ENCODE peak calls at places on chromosomes 5 and 9, in seven cellular contexts. J, F, E, D, Y, Z and A are unnamed samples.

GRCh38 chr5:129098488-129099183 is 4.1 kb downstream of the ISOC1 start:
- DNase-seq in F (no peak), Z (no peak), Y (no peak), D (no peak), E (peak; percentile 23), J (no peak), A (peak; percentile 13)

GRCh38 chr5:144230806-144231205 is 60.1 kb downstream of the KCTD16 start:
- DNase-seq in Y (no peak), Z (no peak), D (no peak), E (no peak), J (no peak), F (no peak), A (no peak)

GRCh38 chr9:131478421-131478868 is 24.3 kb upstream of the POMT1 start:
- DNase-seq in Y (peak; percentile 23), Z (no peak), E (peak; percentile 40), D (peak; percentile 47), F (peak; percentile 47), J (peak; percentile 71), A (no peak)

GRCh38 chr9:131028221-131028884 is 19.4 kb downstream of the LAMC3 start:
- DNase-seq in Z (no peak), J (no peak), E (no peak), F (no peak), Y (no peak), D (no peak), A (no peak)

GRCh38 chr9:121720992-121721350 is 69.5 kb downstream of the DAB2IP start:
- DNase-seq in Y (no peak), D (no peak), Z (no peak), F (no peak), J (no peak), E (no peak), A (no peak)

GRCh38 chr9:734831-735511 is 106.5 kb upstream of the DMRT1 start:
- DNase-seq in F (no peak), J (no peak), D (no peak), Z (no peak), Y (peak; percentile 7), E (peak; percentile 96), A (no peak)

GRCh38 chr9:129166962-129167557 is 11.0 kb downstream of the IER5L start:
- DNase-seq in Y (peak; percentile 77), F (no peak), Z (peak; percentile 73), E (peak; percentile 78), J (peak; percentile 41), D (no peak), A (peak; percentile 67)

GRCh38 chr9:69460002-69460401 is 135.0 kb downstream of the ENTREP1 start:
- DNase-seq in D (no peak), F (no peak), J (no peak), E (no peak), Z (no peak), Y (no peak), A (no peak)

GRCh38 chr5:6510132-6510531 is 61.5 kb downstream of the UBE2QL1 start:
- DNase-seq in J (no peak), E (peak; percentile 9), F (no peak), Z (no peak), D (no peak), Y (no peak), A (no peak)

GRCh38 chr5:91425046-91425445 is 41.9 kb upstream of the ARRDC3 start:
- DNase-seq in F (no peak), E (no peak), Y (no peak), J (no peak), D (no peak), Z (no peak), A (no peak)

GRCh38 chr5:148297695-148298094 is 14.5 kb upstream of the SPINK7 start:
- DNase-seq in F (no peak), Z (no peak), D (no peak), Y (no peak), J (no peak), E (no peak), A (no peak)

GRCh38 chr5:16726538-16726946 is 109.7 kb upstream of the RETREG1 start:
- DNase-seq in Z (no peak), D (peak; percentile 4), J (peak; percentile 54), F (peak; percentile 17), Y (no peak), E (peak; percentile 42), A (no peak)

GRCh38 chr5:151523335-151523734 is 67.8 kb downstream of the FAT2 start:
- DNase-seq in Z (peak; percentile 47), D (peak; percentile 41), F (peak; percentile 10), Y (peak; percentile 62), J (peak; percentile 66), E (peak; percentile 49), A (peak; percentile 35)

GRCh38 chr9:34049630-34050384 is 1.1 kb upstream of the UBAP2 start:
- DNase-seq in E (no peak), F (no peak), J (peak; percentile 23), Y (no peak), D (no peak), Z (no peak), A (no peak)

GRCh38 chr5:1478333-1478732 is 33.1 kb upstream of the SLC6A3 start:
- DNase-seq in J (no peak), Y (no peak), Z (no peak), D (no peak), E (no peak), F (no peak), A (no peak)

GRCh38 chr5:2066373-2066772 is 183.6 kb upstream of the IRX4 start:
- DNase-seq in F (no peak), J (no peak), Y (no peak), Z (no peak), E (no peak), D (no peak), A (no peak)

GRCh38 chr9:79645110-79645509 is 73.3 kb downstream of the TLE4 start:
- DNase-seq in F (no peak), J (no peak), Y (no peak), Z (no peak), E (no peak), D (no peak), A (no peak)

GRCh38 chr5:7717691-7718090 is 133.2 kb downstream of the CFAP90 start:
- DNase-seq in E (no peak), Z (no peak), Y (no peak), F (no peak), D (no peak), J (no peak), A (no peak)

GRCh38 chr5:134131578-134132350 is 17.3 kb downstream of the TCF7 start:
- DNase-seq in Y (no peak), F (no peak), D (peak; percentile 35), Z (no peak), E (no peak), J (no peak), A (no peak)

GRCh38 chr9:84238652-84239051 is 101.9 kb downstream of the SLC28A3 start:
- DNase-seq in F (no peak), D (no peak), E (peak; percentile 10), Y (no peak), Z (no peak), J (no peak), A (no peak)

GRCh38 chr5:71701409-71701808 is 17.7 kb upstream of the CARTPT start:
- DNase-seq in E (no peak), F (no peak), J (no peak), D (no peak), Z (no peak), Y (no peak), A (no peak)

GRCh38 chr5:177086918-177087706 is 397 bp downstream of the FGFR4 start:
- DNase-seq in Z (peak; percentile 95), E (peak; percentile 36), Y (peak; percentile 71), D (peak; percentile 76), J (peak; percentile 74), F (peak; percentile 69), A (no peak)

GRCh38 chr5:5453131-5453530 is 30.7 kb downstream of the ICE1 start:
- DNase-seq in J (no peak), D (no peak), E (no peak), Z (no peak), Y (no peak), F (no peak), A (no peak)

GRCh38 chr5:171523781-171524180 is 104.3 kb downstream of the FGF18 start:
- DNase-seq in E (no peak), F (no peak), Z (no peak), D (no peak), Y (no peak), J (no peak), A (no peak)

GRCh38 chr9:28234899-28235277 is 661.6 kb upstream of the C9orf72 start:
- DNase-seq in J (no peak), Z (peak; percentile 81), E (peak; percentile 64), Y (no peak), D (no peak), F (no peak), A (no peak)

GRCh38 chr9:133094842-133095393 is 26.1 kb downstream of the RALGDS start:
- DNase-seq in Z (no peak), J (no peak), D (no peak), F (no peak), E (no peak), Y (no peak), A (no peak)

GRCh38 chr9:106653111-106653697 is 209.8 kb upstream of the ZNF462 start:
- DNase-seq in F (no peak), D (no peak), E (peak; percentile 42), Z (no peak), Y (no peak), J (no peak), A (no peak)

GRCh38 chr5:43298459-43298858 is 14.8 kb downstream of the HMGCS1 start:
- DNase-seq in J (no peak), E (no peak), Z (no peak), D (no peak), Y (no peak), F (no peak), A (no peak)

GRCh38 chr5:178310130-178310865 is 77.7 kb upstream of the PHYKPL start:
- DNase-seq in Z (no peak), Y (no peak), J (no peak), E (no peak), D (no peak), F (no peak), A (no peak)

GRCh38 chr5:4113426-4113825 is 517.8 kb downstream of the IRX1 start:
- DNase-seq in Y (no peak), E (no peak), Z (no peak), F (no peak), D (no peak), J (no peak), A (no peak)

GRCh38 chr5:67306997-67307580 is 110.5 kb upstream of the CD180 start:
- DNase-seq in J (no peak), Y (no peak), F (no peak), D (no peak), Z (no peak), E (peak; percentile 47), A (no peak)

GRCh38 chr5:74540582-74540981 is 99.9 kb downstream of the ENC1 start:
- DNase-seq in J (no peak), F (no peak), E (peak; percentile 33), Y (no peak), Z (no peak), D (no peak), A (no peak)

GRCh38 chr9:114196117-114196516 is 40.8 kb downstream of the COL27A1 start:
- DNase-seq in D (no peak), E (no peak), Y (no peak), J (no peak), Z (no peak), F (no peak), A (no peak)

GRCh38 chr9:38621434-38622082 is 1.2 kb upstream of the ANKRD18A start:
- DNase-seq in E (peak; percentile 5), Y (no peak), D (peak; percentile 60), J (peak; percentile 56), F (peak; percentile 7), Z (no peak), A (no peak)

GRCh38 chr5:96433066-96433447 is at the start of gene PCSK1:
- DNase-seq in Z (no peak), Y (no peak), F (no peak), J (no peak), D (no peak), E (no peak), A (no peak)

GRCh38 chr5:111975133-111975532 is 218.1 kb upstream of the NREP start:
- DNase-seq in J (no peak), Y (no peak), E (peak; percentile 50), F (no peak), D (no peak), Z (no peak), A (no peak)

GRCh38 chr5:177447611-177448243 is 1.1 kb downstream of the PRR7 start:
- DNase-seq in J (no peak), D (no peak), Y (peak; percentile 92), E (peak; percentile 78), Z (peak; percentile 99), F (no peak), A (peak; percentile 17)

GRCh38 chr5:69035665-69036064 is 58.1 kb upstream of the SLC30A5 start:
- DNase-seq in J (no peak), E (peak; percentile 47), F (no peak), Y (no peak), D (no peak), Z (no peak), A (no peak)